ENCODE peak calls at places on chromosome 6, in nine cellular contexts. X is stimulated activated CD4-positive, alpha-beta T cell treated with anti-CD3 and anti-CD28 coated beads, Interleukin-15, amount 100 ng/mL, for 1 hour; T is NCI-H1694 treated with DMSO at 0.1 percent for 48 hours; H is NAMALWA; N is T1000; D is naive thymus-derived CD8-positive, alpha-beta T cell; O is astrocyte; V is activated T-cell treated with anti-CD3 and anti-CD28 coated beads, Interleukin-2, amount 50 U/mL, for 48 hours; A is GM23248. Z is an unnamed sample.

GRCh38 chr6:170444811-170445211 is 108.3 kb downstream of the PSMB1 start:
- DNase-seq in X (no peak), T (no peak), H (no peak), N (no peak), D (no peak), O (no peak), V (no peak), A (no peak), Z (peak; percentile 45)

GRCh38 chr6:36839819-36840379 is 655 bp upstream of the CPNE5 start:
- DNase-seq in X (no peak), T (peak; percentile 18), H (peak; percentile 66), N (no peak), D (peak; percentile 38), O (no peak), V (peak; percentile 65), A (peak; percentile 67), Z (peak; percentile 79)

GRCh38 chr6:141165012-141165411 is 967.7 kb upstream of the GJE1 start:
- DNase-seq in X (no peak), T (no peak), H (no peak), N (no peak), D (no peak), O (no peak), V (no peak), A (no peak), Z (no peak)

GRCh38 chr6:112286010-112286409 is 31.6 kb upstream of the LAMA4 start:
- DNase-seq in X (no peak), T (no peak), H (no peak), N (no peak), D (peak; percentile 1), O (no peak), V (peak; percentile 70), A (no peak), Z (no peak)

GRCh38 chr6:167892835-167893234 is 66.1 kb downstream of the AFDN start:
- DNase-seq in X (no peak), T (no peak), H (no peak), N (no peak), D (no peak), O (no peak), V (no peak), A (no peak), Z (peak; percentile 86)

GRCh38 chr6:131199568-131200272 is 64.5 kb downstream of the AKAP7 start:
- DNase-seq in X (peak; percentile 58), T (peak; percentile 6), H (peak; percentile 89), N (no peak), D (peak; percentile 72), O (peak; percentile 49), V (peak; percentile 77), A (peak; percentile 77), Z (peak; percentile 88)

GRCh38 chr6:12595161-12595792 is 121.3 kb upstream of the PHACTR1 start:
- DNase-seq in X (no peak), T (no peak), H (peak; percentile 73), N (no peak), D (no peak), O (peak; percentile 79), V (no peak), A (peak; percentile 35), Z (no peak)

GRCh38 chr6:25748049-25748448 is 6.5 kb upstream of the SLC17A4 start:
- DNase-seq in X (no peak), T (no peak), H (no peak), N (no peak), D (no peak), O (no peak), V (no peak), A (no peak), Z (no peak)